ENCODE peak calls at places on chromosomes 13 and 19, in five cellular contexts. One of them, this sample, is unnamed.

GRCh38 chr19:57327993-57328392 is 7.7 kb downstream of the ZNF543 start:
- DNase-seq in progenitor cell of endocrine pancreas: no peak
- DNase-seq in upper lobe of right lung: no peak
- DNase-seq in fibroblast of lung: no peak
- DNase-seq in heart left ventricle: no peak
- DNase-seq in this sample: no peak

GRCh38 chr13:77697208-77698103 is at the start of gene SLAIN1:
- DNase-seq in fibroblast of lung: peak
- DNase-seq in heart left ventricle: peak
- DNase-seq in progenitor cell of endocrine pancreas: peak
- DNase-seq in upper lobe of right lung: peak
- DNase-seq in this sample: peak

GRCh38 chr13:22271963-22272362 is 601.1 kb downstream of the FGF9 start:
- DNase-seq in fibroblast of lung: no peak
- DNase-seq in upper lobe of right lung: no peak
- DNase-seq in heart left ventricle: no peak
- DNase-seq in progenitor cell of endocrine pancreas: no peak
- DNase-seq in this sample: no peak

GRCh38 chr19:40806385-40807146 is 7.6 kb downstream of the EGLN2 start:
- DNase-seq in heart left ventricle: peak
- DNase-seq in progenitor cell of endocrine pancreas: peak
- DNase-seq in fibroblast of lung: peak
- DNase-seq in upper lobe of right lung: peak
- DNase-seq in this sample: peak

GRCh38 chr19:35715981-35716734 is 1.6 kb upstream of the KMT2B start:
- DNase-seq in heart left ventricle: peak
- DNase-seq in progenitor cell of endocrine pancreas: peak
- DNase-seq in fibroblast of lung: no peak
- DNase-seq in upper lobe of right lung: peak
- DNase-seq in this sample: no peak

GRCh38 chr13:34808649-34809048 is 133.4 kb upstream of the NBEA start:
- DNase-seq in heart left ventricle: no peak
- DNase-seq in fibroblast of lung: no peak
- DNase-seq in upper lobe of right lung: no peak
- DNase-seq in progenitor cell of endocrine pancreas: no peak
- DNase-seq in this sample: no peak

GRCh38 chr19:45484273-45484945 is 12.4 kb downstream of the RTN2 start:
- DNase-seq in fibroblast of lung: no peak
- DNase-seq in progenitor cell of endocrine pancreas: no peak
- DNase-seq in heart left ventricle: no peak
- DNase-seq in upper lobe of right lung: no peak
- DNase-seq in this sample: no peak

GRCh38 chr13:110634558-110634957 is 19.2 kb downstream of the NAXD start:
- DNase-seq in heart left ventricle: no peak
- DNase-seq in progenitor cell of endocrine pancreas: no peak
- DNase-seq in upper lobe of right lung: no peak
- DNase-seq in fibroblast of lung: peak
- DNase-seq in this sample: no peak

GRCh38 chr19:32837531-32837930 is 32.0 kb downstream of the SLC7A9 start:
- DNase-seq in heart left ventricle: no peak
- DNase-seq in upper lobe of right lung: no peak
- DNase-seq in progenitor cell of endocrine pancreas: no peak
- DNase-seq in fibroblast of lung: no peak
- DNase-seq in this sample: no peak

GRCh38 chr13:75934889-75935288 is 298.8 kb downstream of the LMO7 start:
- DNase-seq in upper lobe of right lung: no peak
- DNase-seq in fibroblast of lung: peak
- DNase-seq in heart left ventricle: no peak
- DNase-seq in progenitor cell of endocrine pancreas: no peak
- DNase-seq in this sample: no peak

GRCh38 chr19:40553885-40554857 is 22.5 kb upstream of the SHKBP1 start:
- DNase-seq in progenitor cell of endocrine pancreas: no peak
- DNase-seq in heart left ventricle: no peak
- DNase-seq in fibroblast of lung: no peak
- DNase-seq in upper lobe of right lung: no peak
- DNase-seq in this sample: no peak

GRCh38 chr13:92187378-92187989 is 789.1 kb downstream of the GPC5 start:
- DNase-seq in heart left ventricle: no peak
- DNase-seq in upper lobe of right lung: no peak
- DNase-seq in fibroblast of lung: peak
- DNase-seq in progenitor cell of endocrine pancreas: no peak
- DNase-seq in this sample: no peak

GRCh38 chr19:28296506-28296905 is 916.4 kb downstream of the UQCRFS1 start:
- DNase-seq in progenitor cell of endocrine pancreas: no peak
- DNase-seq in upper lobe of right lung: no peak
- DNase-seq in heart left ventricle: no peak
- DNase-seq in fibroblast of lung: no peak
- DNase-seq in this sample: no peak

GRCh38 chr19:13963603-13964105 is 11.3 kb downstream of the DCAF15 start:
- DNase-seq in fibroblast of lung: no peak
- DNase-seq in heart left ventricle: no peak
- DNase-seq in progenitor cell of endocrine pancreas: no peak
- DNase-seq in upper lobe of right lung: no peak
- DNase-seq in this sample: no peak

GRCh38 chr19:17611462-17612244 is 56.2 kb downstream of the COLGALT1 start:
- DNase-seq in progenitor cell of endocrine pancreas: no peak
- DNase-seq in upper lobe of right lung: no peak
- DNase-seq in heart left ventricle: no peak
- DNase-seq in fibroblast of lung: no peak
- DNase-seq in this sample: no peak

GRCh38 chr13:41458939-41459753 is 1.8 kb downstream of the RGCC start:
- DNase-seq in upper lobe of right lung: peak
- DNase-seq in heart left ventricle: peak
- DNase-seq in fibroblast of lung: peak
- DNase-seq in progenitor cell of endocrine pancreas: no peak
- DNase-seq in this sample: no peak

GRCh38 chr19:3655402-3656072 is 28.9 kb upstream of the CACTIN start:
- DNase-seq in fibroblast of lung: peak
- DNase-seq in upper lobe of right lung: no peak
- DNase-seq in heart left ventricle: no peak
- DNase-seq in progenitor cell of endocrine pancreas: no peak
- DNase-seq in this sample: no peak

GRCh38 chr19:55667958-55668357 is 7.1 kb upstream of the EPN1 start:
- DNase-seq in upper lobe of right lung: no peak
- DNase-seq in heart left ventricle: no peak
- DNase-seq in fibroblast of lung: no peak
- DNase-seq in progenitor cell of endocrine pancreas: no peak
- DNase-seq in this sample: no peak